ENCODE peak calls at places on chromosomes 11 and 22, in nine cellular contexts. Y, M, W, V, I, E, N, T and D are unnamed samples.
A peak's percentile ranks its signal among the peaks of the same experiment; 100 is the strongest.

GRCh38 chr11:65793144-65793581 is 6.3 kb downstream of the OVOL1 start:
- DNase-seq in Y (peak; percentile 88), M (no peak), W (no peak), V (no peak), I (no peak), E (no peak), N (peak; percentile 93), T (no peak), D (peak; percentile 85)

GRCh38 chr11:122330466-122330865 is 214.5 kb upstream of the BLID start:
- DNase-seq in Y (no peak), M (no peak), W (no peak), V (no peak), I (no peak), E (no peak), N (no peak), T (no peak), D (no peak)

GRCh38 chr11:120632579-120632978 is 121.0 kb downstream of the GRIK4 start:
- DNase-seq in Y (no peak), M (no peak), W (no peak), V (no peak), I (no peak), E (no peak), N (no peak), T (peak; percentile 40), D (no peak)

GRCh38 chr11:121328213-121328966 is 35.8 kb downstream of the SC5D start:
- DNase-seq in Y (no peak), M (no peak), W (no peak), V (no peak), I (peak; percentile 54), E (peak; percentile 28), N (no peak), T (peak; percentile 80), D (no peak)

GRCh38 chr22:43481528-43482309 is 69.9 kb downstream of the MPPED1 start:
- DNase-seq in Y (no peak), M (no peak), W (no peak), V (no peak), I (peak; percentile 26), E (no peak), N (no peak), T (peak; percentile 43), D (peak; percentile 13)

GRCh38 chr22:30206964-30207363 is 39.6 kb downstream of the LIF start:
- DNase-seq in Y (no peak), M (peak; percentile 65), W (peak; percentile 30), V (peak; percentile 99), I (no peak), E (no peak), N (peak; percentile 71), T (no peak), D (no peak)

GRCh38 chr11:87030458-87031054 is 7.2 kb upstream of the TMEM135 start:
- DNase-seq in Y (no peak), M (no peak), W (no peak), V (no peak), I (peak; percentile 4), E (no peak), N (no peak), T (no peak), D (no peak)

GRCh38 chr22:39556970-39557811 is 13.4 kb upstream of the CACNA1I start:
- DNase-seq in Y (no peak), M (no peak), W (peak; percentile 44), V (peak; percentile 14), I (peak; percentile 65), E (no peak), N (no peak), T (no peak), D (no peak)

GRCh38 chr11:95256204-95256819 is 25.3 kb upstream of the SESN3 start:
- DNase-seq in Y (no peak), M (no peak), W (no peak), V (peak; percentile 51), I (peak; percentile 8), E (peak; percentile 29), N (peak; percentile 19), T (peak; percentile 80), D (no peak)

GRCh38 chr11:74532496-74533246 is 39.1 kb upstream of the LIPT2 start:
- DNase-seq in Y (peak; percentile 29), M (no peak), W (no peak), V (no peak), I (no peak), E (no peak), N (peak; percentile 34), T (no peak), D (no peak)

GRCh38 chr11:45098929-45099328 is 47.5 kb upstream of the PRDM11 start:
- DNase-seq in Y (no peak), M (no peak), W (no peak), V (no peak), I (no peak), E (no peak), N (no peak), T (no peak), D (no peak)

GRCh38 chr22:41512421-41513194 is 31.7 kb downstream of the POLR3H start:
- DNase-seq in Y (no peak), M (peak; percentile 60), W (peak; percentile 48), V (peak; percentile 74), I (no peak), E (no peak), N (no peak), T (no peak), D (no peak)

GRCh38 chr11:71452354-71453020 is 516 bp upstream of the NADSYN1 start:
- DNase-seq in Y (peak; percentile 71), M (peak; percentile 49), W (peak; percentile 59), V (peak; percentile 33), I (peak; percentile 80), E (peak; percentile 66), N (peak; percentile 75), T (peak; percentile 70), D (peak; percentile 66)

GRCh38 chr11:65861165-65861505 is 902 bp downstream of the MUS81 start:
- DNase-seq in Y (peak; percentile 27), M (peak; percentile 30), W (peak; percentile 37), V (peak; percentile 12), I (no peak), E (no peak), N (no peak), T (no peak), D (no peak)

GRCh38 chr22:49783036-49783746 is 44.5 kb downstream of the BRD1 start:
- DNase-seq in Y (no peak), M (no peak), W (no peak), V (no peak), I (no peak), E (no peak), N (no peak), T (no peak), D (no peak)

GRCh38 chr22:35894937-35895708 is 133.5 kb downstream of the RBFOX2 start:
- DNase-seq in Y (peak; percentile 12), M (peak; percentile 52), W (peak; percentile 41), V (peak; percentile 72), I (no peak), E (no peak), N (no peak), T (peak; percentile 61), D (no peak)
- H3K4me1 ChIP-seq in Y (peaks cover 13% of the 10 kb centered on the region), M (peaks cover 22% of the 10 kb centered on the region), W (peaks cover 9% of the 10 kb centered on the region), V (peaks cover 20% of the 10 kb centered on the region), I (no peaks in the 10 kb centered on the region), E (no peaks in the 10 kb centered on the region), N (peaks cover 10% of the 10 kb centered on the region), T (peaks cover 83% of the 10 kb centered on the region), D (peaks cover 6% of the 10 kb centered on the region)

DNA sequence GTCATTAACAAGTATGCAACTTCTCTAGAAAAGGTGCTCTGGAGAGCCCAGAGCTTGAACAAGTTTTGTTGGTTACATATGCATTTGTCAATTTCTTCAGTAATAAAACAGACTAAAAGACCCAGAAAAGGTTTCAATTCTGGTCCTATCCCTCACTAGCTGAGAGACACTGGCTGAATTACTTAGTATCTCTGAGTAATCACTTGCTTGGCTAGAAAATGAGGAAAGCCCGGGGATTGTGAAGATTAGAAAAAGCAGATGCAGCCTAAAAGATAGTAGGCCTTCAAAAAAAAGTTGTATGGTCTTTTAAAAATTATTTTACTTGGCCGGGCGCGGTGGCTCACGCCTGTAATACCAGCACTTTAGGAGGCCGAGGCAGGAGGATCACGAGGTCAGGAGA is 41.2 kb downstream of the MAPK1 start:
- DNase-seq in Y (no peak), M (no peak), W (no peak), V (no peak), I (no peak), E (no peak), N (no peak), T (no peak), D (no peak)
- H3K4me1 ChIP-seq in Y (peaks cover 4% of the 10 kb centered on the region), M (peaks cover 8% of the 10 kb centered on the region), W (peaks cover 18% of the 10 kb centered on the region), V (peaks cover 4% of the 10 kb centered on the region), I (peaks cover 32% of the 10 kb centered on the region), E (no peaks in the 10 kb centered on the region), N (peaks cover 22% of the 10 kb centered on the region), T (peaks cover 21% of the 10 kb centered on the region), D (no peaks in the 10 kb centered on the region)

GRCh38 chr11:62605902-62606301 is 4.2 kb upstream of the MTA2 start:
- DNase-seq in Y (no peak), M (no peak), W (no peak), V (no peak), I (no peak), E (no peak), N (no peak), T (no peak), D (no peak)
- H3K4me1 ChIP-seq in Y (peaks cover 15% of the 10 kb centered on the region), M (peaks cover 12% of the 10 kb centered on the region), W (peaks cover 8% of the 10 kb centered on the region), V (peaks cover 4% of the 10 kb centered on the region), I (peaks cover 10% of the 10 kb centered on the region), E (peaks cover 11% of the 10 kb centered on the region), N (peaks cover 14% of the 10 kb centered on the region), T (peaks cover 31% of the 10 kb centered on the region), D (peaks cover 12% of the 10 kb centered on the region)

GRCh38 chr11:20008870-20009644 is 151.2 kb downstream of the DBX1 start:
- DNase-seq in Y (no peak), M (no peak), W (no peak), V (no peak), I (no peak), E (no peak), N (peak; percentile 31), T (no peak), D (no peak)

GRCh38 chr11:20013346-20014066 is 146.8 kb downstream of the DBX1 start:
- DNase-seq in Y (no peak), M (peak; percentile 56), W (peak; percentile 35), V (peak; percentile 38), I (no peak), E (no peak), N (no peak), T (no peak), D (no peak)

GRCh38 chr11:20010106-20010860 is 150.0 kb downstream of the DBX1 start:
- DNase-seq in Y (no peak), M (no peak), W (no peak), V (no peak), I (no peak), E (no peak), N (no peak), T (no peak), D (no peak)

GRCh38 chr11:20010861-20011225 is 149.4 kb downstream of the DBX1 start:
- DNase-seq in Y (no peak), M (no peak), W (no peak), V (no peak), I (no peak), E (no peak), N (no peak), T (no peak), D (no peak)

DNA sequence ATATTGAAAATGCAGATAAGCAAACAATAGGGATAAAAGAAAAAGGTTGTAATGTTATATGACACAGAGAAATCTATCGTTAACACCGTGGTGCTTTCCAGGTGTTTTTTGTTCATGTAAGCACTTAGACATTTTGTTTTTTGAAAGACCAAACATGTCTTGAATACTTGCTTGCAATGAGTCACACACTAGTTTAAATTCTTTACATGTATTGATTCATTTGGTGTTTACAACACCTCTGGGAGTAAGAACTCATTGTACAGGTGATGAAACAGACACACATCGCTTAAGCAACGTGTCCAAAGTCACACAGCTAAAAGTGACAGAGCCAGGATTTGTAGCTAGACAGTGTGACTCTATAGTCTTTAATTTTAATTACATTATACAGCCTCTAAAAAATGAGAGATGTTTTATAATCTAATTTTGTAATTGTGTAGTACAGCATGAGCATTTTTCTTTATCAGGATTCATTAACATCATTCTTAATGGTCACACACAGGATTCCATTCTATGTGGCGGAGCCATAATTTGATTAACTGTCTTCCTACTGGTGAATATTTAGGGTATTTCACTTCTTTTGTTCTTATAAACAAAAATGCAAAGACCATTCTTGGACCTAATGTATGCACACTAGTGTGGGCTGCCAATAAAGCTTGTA is 148.9 kb downstream of the DBX1 start:
- DNase-seq in Y (no peak), M (no peak), W (no peak), V (peak; percentile 62), I (no peak), E (no peak), N (peak; percentile 46), T (no peak), D (no peak)
- H3K4me1 ChIP-seq in Y (peaks cover 13% of the 10 kb centered on the region), M (peaks cover 15% of the 10 kb centered on the region), W (peaks cover 39% of the 10 kb centered on the region), V (no peaks in the 10 kb centered on the region), I (no peaks in the 10 kb centered on the region), E (no peaks in the 10 kb centered on the region), N (peaks cover 89% of the 10 kb centered on the region), T (no peaks in the 10 kb centered on the region), D (peaks cover 11% of the 10 kb centered on the region)